ENCODE peak calls at places on chromosomes 4 and X, in four cellular contexts. One of them, this sample, is unnamed.

GRCh38 chr4:23333556-23333945 is 556.3 kb downstream of the PPARGC1A start:
- DNase-seq in OCI-LY7: no peak
- DNase-seq in mesenchymal stem cell: no peak
- DNase-seq in stimulated activated CD8-positive, alpha-beta memory T cell treated with anti-CD3 and anti-CD28 coated beads, Interleukin-15, amount 100 ng/mL, for 4 hours: no peak
- DNase-seq in this sample: peak

GRCh38 chr4:156773648-156774357 is 197.8 kb downstream of the PDGFC start:
- DNase-seq in OCI-LY7: no peak
- DNase-seq in mesenchymal stem cell: no peak
- DNase-seq in stimulated activated CD8-positive, alpha-beta memory T cell treated with anti-CD3 and anti-CD28 coated beads, Interleukin-15, amount 100 ng/mL, for 4 hours: no peak
- DNase-seq in this sample: peak

GRCh38 chrX:94901849-94902248 is 1227.8 kb downstream of the FAM133A start:
- DNase-seq in OCI-LY7: no peak
- DNase-seq in mesenchymal stem cell: no peak
- DNase-seq in stimulated activated CD8-positive, alpha-beta memory T cell treated with anti-CD3 and anti-CD28 coated beads, Interleukin-15, amount 100 ng/mL, for 4 hours: no peak
- DNase-seq in this sample: no peak

GRCh38 chr4:41442818-41443217 is 95.1 kb upstream of the LIMCH1 start:
- DNase-seq in OCI-LY7: no peak
- DNase-seq in mesenchymal stem cell: no peak
- DNase-seq in stimulated activated CD8-positive, alpha-beta memory T cell treated with anti-CD3 and anti-CD28 coated beads, Interleukin-15, amount 100 ng/mL, for 4 hours: no peak
- DNase-seq in this sample: no peak

GRCh38 chrX:107205770-107206696 is at the start of the genes DNAAF6 and NUP62CL:
- DNase-seq in OCI-LY7: peak
- DNase-seq in mesenchymal stem cell: peak
- DNase-seq in stimulated activated CD8-positive, alpha-beta memory T cell treated with anti-CD3 and anti-CD28 coated beads, Interleukin-15, amount 100 ng/mL, for 4 hours: peak
- DNase-seq in this sample: peak

GRCh38 chr4:48049483-48049882 is 32.9 kb downstream of the NIPAL1 start:
- DNase-seq in OCI-LY7: no peak
- DNase-seq in mesenchymal stem cell: no peak
- DNase-seq in stimulated activated CD8-positive, alpha-beta memory T cell treated with anti-CD3 and anti-CD28 coated beads, Interleukin-15, amount 100 ng/mL, for 4 hours: no peak
- DNase-seq in this sample: no peak

GRCh38 chrX:48466696-48467095 is 3.4 kb downstream of the SLC38A5 start:
- DNase-seq in OCI-LY7: no peak
- DNase-seq in mesenchymal stem cell: no peak
- DNase-seq in stimulated activated CD8-positive, alpha-beta memory T cell treated with anti-CD3 and anti-CD28 coated beads, Interleukin-15, amount 100 ng/mL, for 4 hours: no peak
- DNase-seq in this sample: no peak

GRCh38 chr4:151675366-151676060 is 85.3 kb downstream of the GATB start:
- DNase-seq in OCI-LY7: no peak
- DNase-seq in mesenchymal stem cell: peak
- DNase-seq in stimulated activated CD8-positive, alpha-beta memory T cell treated with anti-CD3 and anti-CD28 coated beads, Interleukin-15, amount 100 ng/mL, for 4 hours: no peak
- DNase-seq in this sample: no peak

GRCh38 chr4:121030711-121031110 is 41.6 kb downstream of the NDNF start:
- DNase-seq in OCI-LY7: no peak
- DNase-seq in mesenchymal stem cell: no peak
- DNase-seq in stimulated activated CD8-positive, alpha-beta memory T cell treated with anti-CD3 and anti-CD28 coated beads, Interleukin-15, amount 100 ng/mL, for 4 hours: no peak
- DNase-seq in this sample: no peak

GRCh38 chr4:105058177-105058812 is 88.4 kb upstream of the TET2 start:
- DNase-seq in OCI-LY7: no peak
- DNase-seq in mesenchymal stem cell: peak
- DNase-seq in stimulated activated CD8-positive, alpha-beta memory T cell treated with anti-CD3 and anti-CD28 coated beads, Interleukin-15, amount 100 ng/mL, for 4 hours: no peak
- DNase-seq in this sample: peak

GRCh38 chr4:68498413-68499007 is 51.2 kb downstream of the TMPRSS11E start:
- DNase-seq in OCI-LY7: peak
- DNase-seq in mesenchymal stem cell: peak
- DNase-seq in stimulated activated CD8-positive, alpha-beta memory T cell treated with anti-CD3 and anti-CD28 coated beads, Interleukin-15, amount 100 ng/mL, for 4 hours: no peak
- DNase-seq in this sample: peak

GRCh38 chrX:68396953-68397352 is 36.3 kb downstream of the OPHN1 start:
- DNase-seq in OCI-LY7: no peak
- DNase-seq in mesenchymal stem cell: no peak
- DNase-seq in stimulated activated CD8-positive, alpha-beta memory T cell treated with anti-CD3 and anti-CD28 coated beads, Interleukin-15, amount 100 ng/mL, for 4 hours: no peak
- DNase-seq in this sample: no peak

GRCh38 chr4:123631699-123632098 is 235.1 kb downstream of the SPRY1 start:
- DNase-seq in OCI-LY7: no peak
- DNase-seq in mesenchymal stem cell: no peak
- DNase-seq in stimulated activated CD8-positive, alpha-beta memory T cell treated with anti-CD3 and anti-CD28 coated beads, Interleukin-15, amount 100 ng/mL, for 4 hours: no peak
- DNase-seq in this sample: peak

GRCh38 chr4:108244576-108244975 is 75.8 kb upstream of the LEF1 start:
- DNase-seq in OCI-LY7: no peak
- DNase-seq in mesenchymal stem cell: no peak
- DNase-seq in stimulated activated CD8-positive, alpha-beta memory T cell treated with anti-CD3 and anti-CD28 coated beads, Interleukin-15, amount 100 ng/mL, for 4 hours: no peak
- DNase-seq in this sample: no peak

GRCh38 chrX:24777660-24778059 is 83.9 kb downstream of the POLA1 start:
- DNase-seq in OCI-LY7: peak
- DNase-seq in mesenchymal stem cell: no peak
- DNase-seq in stimulated activated CD8-positive, alpha-beta memory T cell treated with anti-CD3 and anti-CD28 coated beads, Interleukin-15, amount 100 ng/mL, for 4 hours: no peak
- DNase-seq in this sample: no peak

GRCh38 chr4:33566649-33567048 is 2677.7 kb downstream of the ARAP2 start:
- DNase-seq in OCI-LY7: no peak
- DNase-seq in mesenchymal stem cell: no peak
- DNase-seq in stimulated activated CD8-positive, alpha-beta memory T cell treated with anti-CD3 and anti-CD28 coated beads, Interleukin-15, amount 100 ng/mL, for 4 hours: no peak
- DNase-seq in this sample: no peak

GRCh38 chr4:175770555-175770954 is 41.5 kb downstream of the GPM6A start:
- DNase-seq in OCI-LY7: no peak
- DNase-seq in mesenchymal stem cell: no peak
- DNase-seq in stimulated activated CD8-positive, alpha-beta memory T cell treated with anti-CD3 and anti-CD28 coated beads, Interleukin-15, amount 100 ng/mL, for 4 hours: no peak
- DNase-seq in this sample: no peak

GRCh38 chr4:24213936-24214335 is 324.1 kb upstream of the PPARGC1A start:
- DNase-seq in OCI-LY7: no peak
- DNase-seq in mesenchymal stem cell: no peak
- DNase-seq in stimulated activated CD8-positive, alpha-beta memory T cell treated with anti-CD3 and anti-CD28 coated beads, Interleukin-15, amount 100 ng/mL, for 4 hours: no peak
- DNase-seq in this sample: no peak

GRCh38 chr4:130545596-130545995 is 1449.6 kb downstream of the C4orf33 start:
- DNase-seq in OCI-LY7: no peak
- DNase-seq in mesenchymal stem cell: no peak
- DNase-seq in stimulated activated CD8-positive, alpha-beta memory T cell treated with anti-CD3 and anti-CD28 coated beads, Interleukin-15, amount 100 ng/mL, for 4 hours: no peak
- DNase-seq in this sample: no peak

GRCh38 chr4:142473218-142473959 is 372.7 kb downstream of the INPP4B start:
- DNase-seq in OCI-LY7: no peak
- DNase-seq in mesenchymal stem cell: no peak
- DNase-seq in stimulated activated CD8-positive, alpha-beta memory T cell treated with anti-CD3 and anti-CD28 coated beads, Interleukin-15, amount 100 ng/mL, for 4 hours: no peak
- DNase-seq in this sample: no peak

GRCh38 chr4:82618321-82618720 is 56.5 kb upstream of the TMEM150C start:
- DNase-seq in OCI-LY7: no peak
- DNase-seq in mesenchymal stem cell: peak
- DNase-seq in stimulated activated CD8-positive, alpha-beta memory T cell treated with anti-CD3 and anti-CD28 coated beads, Interleukin-15, amount 100 ng/mL, for 4 hours: no peak
- DNase-seq in this sample: no peak

GRCh38 chr4:3013839-3014350 is 50.5 kb downstream of the GRK4 start:
- DNase-seq in OCI-LY7: no peak
- DNase-seq in mesenchymal stem cell: no peak
- DNase-seq in stimulated activated CD8-positive, alpha-beta memory T cell treated with anti-CD3 and anti-CD28 coated beads, Interleukin-15, amount 100 ng/mL, for 4 hours: no peak
- DNase-seq in this sample: no peak

GRCh38 chr4:12943069-12943468 is 541.1 kb downstream of the RAB28 start:
- DNase-seq in OCI-LY7: no peak
- DNase-seq in mesenchymal stem cell: no peak
- DNase-seq in stimulated activated CD8-positive, alpha-beta memory T cell treated with anti-CD3 and anti-CD28 coated beads, Interleukin-15, amount 100 ng/mL, for 4 hours: no peak
- DNase-seq in this sample: no peak

GRCh38 chr4:88964450-88964849 is 92.5 kb downstream of the FAM13A start:
- DNase-seq in OCI-LY7: no peak
- DNase-seq in mesenchymal stem cell: peak
- DNase-seq in stimulated activated CD8-positive, alpha-beta memory T cell treated with anti-CD3 and anti-CD28 coated beads, Interleukin-15, amount 100 ng/mL, for 4 hours: no peak
- DNase-seq in this sample: peak

GRCh38 chr4:150209140-150209829 is 131.0 kb downstream of the DCLK2 start:
- DNase-seq in OCI-LY7: peak
- DNase-seq in mesenchymal stem cell: peak
- DNase-seq in stimulated activated CD8-positive, alpha-beta memory T cell treated with anti-CD3 and anti-CD28 coated beads, Interleukin-15, amount 100 ng/mL, for 4 hours: no peak
- DNase-seq in this sample: peak

GRCh38 chr4:25057299-25057698 is 26.6 kb upstream of the LGI2 start:
- DNase-seq in OCI-LY7: no peak
- DNase-seq in mesenchymal stem cell: no peak
- DNase-seq in stimulated activated CD8-positive, alpha-beta memory T cell treated with anti-CD3 and anti-CD28 coated beads, Interleukin-15, amount 100 ng/mL, for 4 hours: no peak
- DNase-seq in this sample: no peak

GRCh38 chrX:109732319-109732779 is 708 bp downstream of the ACSL4 start:
- DNase-seq in OCI-LY7: peak
- DNase-seq in mesenchymal stem cell: peak
- DNase-seq in stimulated activated CD8-positive, alpha-beta memory T cell treated with anti-CD3 and anti-CD28 coated beads, Interleukin-15, amount 100 ng/mL, for 4 hours: no peak
- DNase-seq in this sample: peak

GRCh38 chr4:188986271-188986689 is 847.0 kb downstream of the TRIML1 start:
- DNase-seq in OCI-LY7: no peak
- DNase-seq in mesenchymal stem cell: peak
- DNase-seq in stimulated activated CD8-positive, alpha-beta memory T cell treated with anti-CD3 and anti-CD28 coated beads, Interleukin-15, amount 100 ng/mL, for 4 hours: no peak
- DNase-seq in this sample: peak